ENCODE peak calls at places on chromosomes 6 and 20, in six cellular contexts. P, N, B, Y, E and J are unnamed samples.

GRCh38 chr20:33828326-33828834 is 17.2 kb downstream of the CHMP4B start:
- DNase-seq in E (no peak), B (no peak), N (no peak), Y (no peak), P (no peak), J (no peak)

GRCh38 chr6:85163553-85163952 is 286.3 kb upstream of the NT5E start:
- DNase-seq in E (no peak), N (no peak), B (no peak), Y (no peak), P (no peak), J (no peak)

GRCh38 chr6:26230336-26230735 is 134.7 kb upstream of the BTN3A2 start:
- DNase-seq in P (no peak), B (no peak), Y (no peak), E (no peak), N (no peak), J (no peak)

GRCh38 chr6:125111219-125111983 is 42.2 kb upstream of the TPD52L1 start:
- DNase-seq in E (no peak), Y (no peak), N (no peak), P (no peak), B (no peak), J (no peak)

GRCh38 chr6:17851720-17852161 is 135.7 kb downstream of the KIF13A start:
- DNase-seq in E (no peak), P (no peak), Y (no peak), N (no peak), B (no peak), J (no peak)

GRCh38 chr20:16573011-16573965 is at the start of gene KIF16B:
- DNase-seq in Y (peak), N (peak), E (peak), B (peak), P (peak), J (peak)

GRCh38 chr6:79613912-79614311 is 17.2 kb upstream of the SH3BGRL2 start:
- DNase-seq in E (no peak), B (no peak), Y (no peak), N (no peak), P (no peak), J (no peak)

GRCh38 chr6:88650029-88650619 is 313.3 kb downstream of the RNGTT start:
- DNase-seq in P (no peak), Y (no peak), N (no peak), B (no peak), E (no peak), J (no peak)

GRCh38 chr6:21103626-21104224 is 489.8 kb upstream of the SOX4 start:
- DNase-seq in B (no peak), P (no peak), N (no peak), Y (no peak), E (no peak), J (peak)

GRCh38 chr6:28137458-28138020 is 4.1 kb upstream of the ZKSCAN8 start:
- DNase-seq in Y (no peak), E (no peak), B (no peak), N (no peak), P (no peak), J (no peak)

GRCh38 chr6:21712213-21712612 is 118.7 kb downstream of the SOX4 start:
- DNase-seq in Y (no peak), E (no peak), P (no peak), B (no peak), N (no peak), J (no peak)

GRCh38 chr20:368915-369314 is 11.6 kb upstream of the TRIB3 start:
- DNase-seq in B (no peak), N (no peak), Y (no peak), E (no peak), P (no peak), J (no peak)

GRCh38 chr6:139990865-139991264 is 616.4 kb upstream of the CITED2 start:
- DNase-seq in N (no peak), E (no peak), Y (no peak), B (no peak), P (no peak), J (no peak)

GRCh38 chr6:70847685-70848084 is 109.2 kb downstream of the B3GAT2 start:
- DNase-seq in P (no peak), Y (no peak), B (no peak), N (no peak), E (no peak), J (no peak)

GRCh38 chr6:85005494-85005893 is 241.1 kb upstream of the TBX18 start:
- DNase-seq in N (no peak), P (no peak), E (no peak), B (no peak), Y (no peak), J (no peak)

GRCh38 chr20:40592891-40593290 is 96.1 kb downstream of the MAFB start:
- DNase-seq in E (no peak), N (no peak), P (no peak), B (no peak), Y (no peak), J (no peak)

GRCh38 chr20:61927193-61927825 is 138.4 kb downstream of the TAF4 start:
- DNase-seq in B (no peak), N (no peak), Y (no peak), E (no peak), P (no peak), J (no peak)

GRCh38 chr6:28167068-28167467 is 25.4 kb downstream of the ZKSCAN8 start:
- DNase-seq in B (no peak), Y (no peak), P (no peak), N (no peak), E (no peak), J (peak)

GRCh38 chr20:58696411-58696961 is 3.9 kb downstream of the NPEPL1 start:
- DNase-seq in B (no peak), P (no peak), E (peak), Y (no peak), N (no peak), J (no peak)

GRCh38 chr20:59365611-59366284 is 65.3 kb downstream of the EDN3 start:
- DNase-seq in E (no peak), Y (no peak), P (no peak), B (no peak), N (no peak), J (no peak)

DNA sequence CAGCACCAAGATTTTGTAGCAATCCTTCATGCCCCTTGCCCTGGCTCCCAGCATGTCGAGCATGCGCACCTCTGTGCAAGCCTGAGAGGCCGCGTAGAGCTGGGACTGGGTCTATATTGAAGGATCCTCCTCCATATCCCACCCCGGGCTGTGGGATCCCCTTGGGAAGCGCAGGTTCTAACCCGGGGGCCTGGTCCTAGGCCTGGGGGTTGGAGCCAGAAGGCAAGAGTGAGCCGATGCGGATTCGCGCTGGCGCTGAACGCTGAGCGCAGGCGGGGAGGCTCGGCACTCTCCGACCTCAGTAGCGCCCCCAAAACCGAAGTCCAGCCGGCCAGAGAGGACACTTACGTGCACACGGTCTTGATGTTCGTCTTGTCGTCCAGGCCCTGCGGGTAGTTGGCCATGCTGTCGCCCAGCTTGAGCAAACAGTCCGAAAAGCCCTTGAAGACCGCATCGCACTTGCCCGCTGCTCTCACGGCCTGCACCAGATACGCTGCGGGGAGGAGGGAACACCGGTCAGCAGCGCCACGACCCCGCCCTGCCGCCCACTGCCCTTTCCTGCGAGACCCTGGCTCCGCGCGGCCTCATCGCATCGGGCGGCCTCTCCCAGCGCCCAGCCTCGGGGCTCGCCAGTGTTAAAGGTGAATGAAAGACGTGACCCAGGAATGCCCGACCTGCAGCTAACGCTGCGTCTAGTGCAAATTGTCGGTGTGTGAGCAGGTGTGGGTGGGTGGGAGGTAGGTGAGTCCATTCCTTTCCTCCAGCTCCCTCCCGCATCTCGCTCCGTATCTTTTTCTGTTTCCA is 4.5 kb downstream of the NRN1 start:
- DNase-seq in B (no peak), N (no peak), P (no peak), Y (no peak), E (no peak), J (no peak)
- H3K27ac ChIP-seq in B (no peak), N (no peak), P (no peak), Y (no peak), E (no peak), J (no peak)

GRCh38 chr20:54174452-54175175 is 828 bp upstream of the CYP24A1 start:
- DNase-seq in N (no peak), Y (no peak), B (no peak), P (no peak), E (no peak), J (no peak)

GRCh38 chr20:54179946-54180345 is 6.2 kb upstream of the CYP24A1 start:
- DNase-seq in N (no peak), Y (no peak), E (no peak), P (no peak), B (no peak), J (peak)

GRCh38 chr20:54178256-54178655 is 4.5 kb upstream of the CYP24A1 start:
- DNase-seq in N (no peak), P (no peak), E (no peak), B (no peak), Y (no peak), J (no peak)

GRCh38 chr20:54176610-54177009 is 2.8 kb upstream of the CYP24A1 start:
- DNase-seq in B (no peak), Y (no peak), E (no peak), N (no peak), P (no peak), J (no peak)

GRCh38 chr20:54177378-54177777 is 3.6 kb upstream of the CYP24A1 start:
- DNase-seq in N (no peak), P (no peak), E (no peak), Y (no peak), B (no peak), J (no peak)
- H3K27ac ChIP-seq in N (no peak), P (no peak), E (no peak), Y (no peak), B (no peak), J (no peak)

GRCh38 chr20:20549267-20549612 is 163.2 kb downstream of the RALGAPA2 start:
- DNase-seq in B (no peak), Y (peak), P (no peak), E (no peak), N (no peak), J (peak)

GRCh38 chr20:20552076-20552475 is 160.4 kb downstream of the RALGAPA2 start:
- DNase-seq in P (no peak), B (no peak), Y (no peak), E (no peak), N (no peak), J (no peak)

GRCh38 chr20:20553534-20553933 is 158.9 kb downstream of the RALGAPA2 start:
- DNase-seq in B (no peak), E (no peak), N (no peak), P (no peak), Y (no peak), J (no peak)

GRCh38 chr20:20549699-20550098 is 162.7 kb downstream of the RALGAPA2 start:
- DNase-seq in P (no peak), E (no peak), Y (no peak), B (no peak), N (no peak), J (peak)

DNA sequence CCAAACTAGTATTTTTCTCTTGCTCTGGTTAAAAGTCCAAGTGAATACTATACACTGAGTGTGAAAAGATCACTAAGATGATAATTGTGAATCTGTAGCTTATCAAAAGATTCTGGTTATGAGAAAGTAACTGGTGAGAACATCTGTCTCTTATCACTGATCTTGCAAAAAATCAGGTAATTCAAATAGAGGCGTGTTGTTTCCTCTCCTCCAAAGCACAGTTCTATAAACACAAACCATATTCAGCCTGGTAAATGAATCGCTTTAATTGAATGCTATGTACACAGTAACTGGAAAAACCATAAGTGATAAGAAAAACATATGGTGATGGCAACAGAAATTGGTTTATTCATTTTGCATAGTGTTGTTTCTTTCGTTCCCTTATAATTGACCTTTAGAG is 161.0 kb downstream of the RALGAPA2 start:
- DNase-seq in B (no peak), P (no peak), N (no peak), E (no peak), Y (no peak), J (no peak)
- H3K27ac ChIP-seq in B (no peak), P (no peak), N (no peak), E (no peak), Y (no peak), J (peak)

DNA sequence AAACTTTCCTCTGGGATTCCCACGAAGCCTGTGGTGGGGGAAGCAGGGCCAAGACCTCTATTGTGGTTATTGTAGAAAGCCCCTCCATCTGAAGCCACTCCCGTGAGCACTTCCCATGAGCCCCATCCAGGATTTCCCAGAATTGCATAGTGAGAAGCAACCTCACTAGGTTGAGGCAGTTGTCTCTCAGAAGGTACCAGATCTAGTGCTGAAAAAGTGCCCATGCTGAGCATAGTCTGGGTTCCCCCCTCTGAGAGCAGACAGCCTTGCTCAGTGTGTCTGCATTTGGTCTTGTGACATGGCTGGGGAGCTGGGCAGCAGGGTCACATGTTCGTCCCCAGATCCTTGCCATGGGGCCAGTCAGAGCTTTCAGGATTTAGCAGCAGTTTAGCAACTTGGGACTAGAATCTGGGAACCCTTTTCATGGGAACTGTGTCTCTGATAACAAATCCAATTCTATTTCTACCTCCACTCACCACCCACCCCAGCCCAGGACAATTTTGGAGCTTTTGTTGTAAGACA is 38.7 kb downstream of the SLC9A8 start:
- DNase-seq in Y (no peak), N (peak), P (no peak), B (peak), E (no peak), J (no peak)
- H3K27ac ChIP-seq in Y (no peak), N (peak), P (no peak), B (peak), E (peak), J (peak)

GRCh38 chr6:157912326-157912725 is 69.3 kb upstream of the SYNJ2 start:
- DNase-seq in P (no peak), Y (no peak), N (no peak), B (no peak), E (no peak), J (no peak)
- H3K27ac ChIP-seq in P (no peak), Y (no peak), N (peak), B (peak), E (peak), J (no peak)

DNA sequence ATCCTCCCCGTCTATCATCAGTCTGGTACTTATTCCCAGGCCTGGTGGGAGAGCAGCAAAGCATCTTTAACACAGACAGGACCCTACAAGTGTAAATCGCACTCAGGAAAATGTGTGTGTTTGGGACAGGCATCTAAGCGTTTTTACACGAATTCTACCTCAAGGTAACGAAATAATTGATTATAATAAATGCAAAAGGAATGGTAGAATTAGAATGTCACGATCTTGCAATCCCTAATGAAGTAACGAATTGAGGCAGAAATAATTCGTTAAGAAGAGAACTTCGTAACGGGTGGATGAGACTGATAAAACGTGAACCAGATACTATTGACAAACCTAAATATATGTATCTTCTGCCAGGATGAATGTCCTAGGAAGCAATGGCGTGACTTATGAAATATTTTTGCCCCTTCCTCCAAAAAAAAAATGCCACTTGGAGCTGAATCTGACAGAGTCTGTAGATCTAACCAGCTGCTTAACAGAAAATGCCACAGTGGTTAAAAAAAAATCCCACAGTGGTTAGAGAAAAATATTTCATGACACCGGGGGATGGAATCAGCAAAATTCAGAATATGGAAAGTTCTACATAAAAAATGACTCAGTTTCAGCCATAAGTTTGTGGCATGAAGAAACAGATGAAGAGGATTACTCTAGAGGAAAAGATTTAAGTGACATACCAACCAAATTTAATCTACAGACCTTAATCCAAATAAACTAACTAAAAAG is 68.7 kb downstream of the F13A1 start:
- DNase-seq in Y (no peak), B (no peak), N (no peak), E (no peak), P (no peak), J (no peak)
- H3K27ac ChIP-seq in Y (no peak), B (no peak), N (no peak), E (no peak), P (no peak), J (no peak)

DNA sequence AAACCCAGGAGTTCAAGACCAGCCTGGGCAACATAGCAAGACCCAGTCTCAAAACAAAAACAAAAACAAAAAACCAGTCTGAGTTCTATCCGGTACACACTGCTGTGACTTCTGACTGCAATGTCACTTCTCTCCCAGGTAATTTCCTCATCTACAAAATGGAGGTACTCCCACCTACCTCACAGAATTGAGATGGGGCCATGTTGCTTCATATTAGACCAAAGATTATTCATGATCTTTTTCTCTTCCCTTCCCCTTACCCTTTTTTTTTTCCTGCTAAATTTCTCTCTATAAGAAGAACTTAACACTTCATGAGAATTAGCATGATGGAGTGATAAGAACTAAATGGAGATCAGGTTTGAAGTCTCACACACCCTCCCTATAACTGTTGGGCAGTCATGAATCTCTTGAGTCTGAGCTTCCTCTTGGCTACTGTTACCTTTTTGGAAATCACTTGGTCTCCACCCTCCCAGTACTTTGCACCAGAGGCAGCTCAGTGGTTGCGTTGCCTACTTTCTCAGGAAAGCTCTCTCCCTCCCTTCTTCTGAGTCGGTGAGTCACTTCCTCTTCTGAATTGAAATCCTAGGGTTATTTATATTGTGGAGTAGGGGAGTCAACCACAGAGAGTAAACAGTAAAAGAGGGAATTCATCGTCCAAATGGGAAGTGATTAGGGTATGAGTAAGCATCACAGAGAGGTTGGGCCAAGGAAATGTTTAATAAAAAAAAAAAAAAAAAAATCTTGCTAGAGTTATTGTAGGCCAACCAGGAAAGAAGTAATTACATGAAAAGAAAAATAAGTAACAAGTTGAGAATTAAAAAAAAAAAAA is 59.9 kb upstream of the MAP7 start:
- DNase-seq in P (no peak), E (peak), N (peak), Y (peak), B (no peak), J (peak)
- H3K27ac ChIP-seq in P (no peak), E (peak), N (peak), Y (peak), B (no peak), J (peak)